ENCODE peak calls at places on chromosomes 11 and 22, in eight cellular contexts. T, D, G, F, R, Q, V and Z are unnamed samples.

GRCh38 chr22:45302751-45303150 is 7.0 kb upstream of the FAM118A start:
- DNase-seq in T (no peak), D (no peak), G (no peak), F (no peak), R (no peak), Q (no peak), V (peak; percentile 17), Z (no peak)

GRCh38 chr11:14722507-14722906 is 78.9 kb downstream of the PDE3B start:
- DNase-seq in T (no peak), D (no peak), G (no peak), F (no peak), R (no peak), Q (no peak), V (no peak), Z (no peak)

GRCh38 chr22:35630387-35630793 is 13.3 kb upstream of the MB start:
- DNase-seq in T (no peak), D (peak; percentile 78), G (peak; percentile 73), F (no peak), R (no peak), Q (peak; percentile 60), V (peak; percentile 42), Z (peak; percentile 84)

GRCh38 chr11:132538642-132539041 is 993.7 kb downstream of the OPCML start:
- DNase-seq in T (no peak), D (no peak), G (no peak), F (no peak), R (no peak), Q (no peak), V (no peak), Z (no peak)

GRCh38 chr11:16356057-16356750 is at the start of gene SOX6:
- DNase-seq in T (no peak), D (no peak), G (peak; percentile 87), F (no peak), R (no peak), Q (no peak), V (peak; percentile 29), Z (peak; percentile 1)

GRCh38 chr11:128530119-128531091 is 57.0 kb downstream of the ETS1 start:
- DNase-seq in T (no peak), D (peak; percentile 97), G (peak; percentile 63), F (no peak), R (no peak), Q (no peak), V (peak; percentile 82), Z (no peak)

GRCh38 chr22:39988386-39989114 is 6.2 kb upstream of the FAM83F start:
- DNase-seq in T (no peak), D (no peak), G (no peak), F (no peak), R (no peak), Q (no peak), V (no peak), Z (no peak)

GRCh38 chr11:15493921-15494630 is 379.4 kb downstream of the INSC start:
- DNase-seq in T (no peak), D (no peak), G (peak; percentile 41), F (no peak), R (no peak), Q (no peak), V (peak; percentile 9), Z (no peak)

GRCh38 chr22:39773976-39774539 is 119.5 kb downstream of the ENTHD1 start:
- DNase-seq in T (no peak), D (no peak), G (no peak), F (peak; percentile 57), R (no peak), Q (no peak), V (no peak), Z (no peak)

GRCh38 chr11:697028-697491 is 1.4 kb downstream of the TMEM80 start:
- DNase-seq in T (no peak), D (peak; percentile 94), G (peak; percentile 86), F (peak; percentile 48), R (peak; percentile 37), Q (no peak), V (peak; percentile 94), Z (peak; percentile 63)

GRCh38 chr22:36405221-36405631 is 17.5 kb upstream of the MYH9 start:
- DNase-seq in T (no peak), D (no peak), G (no peak), F (no peak), R (no peak), Q (no peak), V (no peak), Z (no peak)

GRCh38 chr11:43955381-43956118 is 13.1 kb downstream of the C11orf96 start:
- DNase-seq in T (no peak), D (peak; percentile 79), G (no peak), F (no peak), R (no peak), Q (no peak), V (peak; percentile 34), Z (no peak)

GRCh38 chr11:8728566-8728965 is 46.0 kb downstream of the RPL27A start:
- DNase-seq in T (no peak), D (peak; percentile 18), G (peak; percentile 41), F (no peak), R (no peak), Q (peak; percentile 43), V (no peak), Z (peak; percentile 67)

GRCh38 chr11:89405629-89406028 is 85.5 kb downstream of the NOX4 start:
- DNase-seq in T (no peak), D (peak; percentile 38), G (no peak), F (no peak), R (no peak), Q (no peak), V (peak; percentile 26), Z (no peak)

GRCh38 chr11:2271077-2271326 is 614 bp upstream of the ASCL2 start:
- DNase-seq in T (peak; percentile 68), D (no peak), G (no peak), F (no peak), R (peak; percentile 91), Q (no peak), V (no peak), Z (no peak)

GRCh38 chr11:29628584-29628983 is 388.2 kb downstream of the KCNA4 start:
- DNase-seq in T (no peak), D (no peak), G (peak; percentile 6), F (no peak), R (no peak), Q (no peak), V (no peak), Z (no peak)

GRCh38 chr11:2296913-2297622 is 4.7 kb downstream of the C11orf21 start:
- DNase-seq in T (no peak), D (no peak), G (no peak), F (no peak), R (peak; percentile 63), Q (no peak), V (no peak), Z (no peak)

GRCh38 chr22:38352436-38352835 is 35.2 kb upstream of the CSNK1E start:
- DNase-seq in T (peak; percentile 26), D (no peak), G (no peak), F (no peak), R (no peak), Q (no peak), V (no peak), Z (no peak)

GRCh38 chr11:4459470-4459869 is 10.4 kb downstream of the OR52K2 start:
- DNase-seq in T (no peak), D (peak; percentile 25), G (no peak), F (no peak), R (peak; percentile 69), Q (no peak), V (peak; percentile 32), Z (no peak)

GRCh38 chr11:110362916-110363574 is 66.6 kb upstream of the RDX start:
- DNase-seq in T (peak; percentile 81), D (no peak), G (peak; percentile 31), F (no peak), R (no peak), Q (peak; percentile 33), V (no peak), Z (no peak)

GRCh38 chr11:13776134-13776815 is 107.8 kb downstream of the FAR1 start:
- DNase-seq in T (no peak), D (peak; percentile 3), G (no peak), F (no peak), R (no peak), Q (no peak), V (peak; percentile 11), Z (no peak)

GRCh38 chr22:26318975-26319374 is 110.1 kb upstream of the ASPHD2 start:
- DNase-seq in T (no peak), D (peak; percentile 88), G (peak; percentile 35), F (no peak), R (no peak), Q (no peak), V (peak; percentile 8), Z (no peak)

GRCh38 chr11:95373241-95373640 is 142.2 kb upstream of the SESN3 start:
- DNase-seq in T (no peak), D (no peak), G (no peak), F (no peak), R (no peak), Q (no peak), V (no peak), Z (no peak)

GRCh38 chr11:126414615-126415014 is 59.1 kb downstream of the ST3GAL4 start:
- DNase-seq in T (no peak), D (peak; percentile 8), G (no peak), F (no peak), R (no peak), Q (no peak), V (no peak), Z (no peak)

GRCh38 chr22:19177164-19178064 is 1.1 kb downstream of the SLC25A1 start:
- DNase-seq in T (peak; percentile 75), D (peak; percentile 36), G (no peak), F (no peak), R (no peak), Q (no peak), V (no peak), Z (no peak)

GRCh38 chr11:27722945-27723344 is 22.7 kb upstream of the BDNF start:
- DNase-seq in T (no peak), D (peak; percentile 51), G (peak; percentile 44), F (peak; percentile 13), R (no peak), Q (peak; percentile 12), V (no peak), Z (peak; percentile 32)

GRCh38 chr22:37290737-37291136 is 8.4 kb downstream of the CYTH4 start:
- DNase-seq in T (no peak), D (peak; percentile 86), G (no peak), F (no peak), R (peak; percentile 51), Q (no peak), V (peak; percentile 48), Z (peak; percentile 70)

GRCh38 chr11:12170984-12171383 is 60.6 kb downstream of the MICAL2 start:
- DNase-seq in T (no peak), D (peak; percentile 87), G (peak; percentile 74), F (no peak), R (no peak), Q (no peak), V (no peak), Z (no peak)